ENCODE peak calls at places on chromosomes 4 and X, in six cellular contexts. U, K, C, Y, M and L are unnamed samples.

GRCh38 chrX:1529328-1529727 is 7.7 kb downstream of the P2RY8 start:
- DNase-seq in U (no peak), K (no peak), M (no peak), Y (no peak), C (no peak), L (no peak)

GRCh38 chr4:157713342-157713741 is 459.5 kb downstream of the GASK1B start:
- DNase-seq in M (no peak), K (no peak), Y (no peak), C (peak), U (no peak), L (peak)

GRCh38 chr4:174521800-174522182 is 497 bp downstream of the HPGD start:
- DNase-seq in M (no peak), U (no peak), K (no peak), Y (no peak), C (no peak), L (peak)

GRCh38 chr4:128649575-128650205 is 159.8 kb upstream of the JADE1 start:
- DNase-seq in M (peak), K (no peak), C (no peak), U (no peak), Y (peak), L (peak)

GRCh38 chr4:187380181-187380581 is 615.4 kb upstream of the ZFP42 start:
- DNase-seq in U (no peak), C (no peak), K (peak), Y (peak), M (no peak), L (peak)

GRCh38 chr4:100820249-100820648 is 302.4 kb upstream of the EMCN start:
- DNase-seq in U (no peak), M (no peak), Y (no peak), C (no peak), K (no peak), L (no peak)

GRCh38 chr4:185566972-185567749 is 31.9 kb upstream of the PDLIM3 start:
- DNase-seq in Y (peak), C (peak), K (no peak), U (peak), M (peak), L (peak)

GRCh38 chr4:142818009-142818408 is 28.1 kb downstream of the INPP4B start:
- DNase-seq in M (peak), U (peak), C (no peak), K (peak), Y (peak), L (no peak)

GRCh38 chrX:48522291-48522690 is 683 bp downstream of the EBP start:
- DNase-seq in Y (no peak), C (no peak), M (no peak), K (no peak), U (no peak), L (peak)

GRCh38 chrX:122046226-122046625 is 998.8 kb downstream of the GLUD2 start:
- DNase-seq in Y (peak), K (no peak), M (peak), U (no peak), C (no peak), L (no peak)

GRCh38 chr4:8251110-8251883 is 18.3 kb upstream of the HTRA3 start:
- DNase-seq in M (no peak), C (no peak), U (no peak), Y (no peak), K (no peak), L (no peak)

GRCh38 chrX:153405426-153405825 is 4.3 kb upstream of the PNMA6E start:
- DNase-seq in Y (no peak), K (no peak), U (no peak), C (no peak), M (no peak), L (no peak)

GRCh38 chrX:11346283-11346682 is 53.1 kb downstream of the AMELX start:
- DNase-seq in C (no peak), K (no peak), M (no peak), Y (no peak), U (no peak), L (no peak)

GRCh38 chrX:11349661-11350337 is 56.6 kb downstream of the AMELX start:
- DNase-seq in Y (no peak), M (no peak), C (no peak), U (no peak), K (no peak), L (no peak)

GRCh38 chrX:11352296-11352741 is 59.1 kb downstream of the AMELX start:
- DNase-seq in K (no peak), U (no peak), M (peak), Y (peak), C (no peak), L (no peak)

GRCh38 chrX:11351375-11352295 is 58.4 kb downstream of the AMELX start:
- DNase-seq in K (no peak), Y (peak), M (peak), C (peak), U (peak), L (no peak)

GRCh38 chrX:11349020-11349419 is 55.8 kb downstream of the AMELX start:
- DNase-seq in C (no peak), K (no peak), M (no peak), Y (no peak), U (no peak), L (no peak)
- H3K4me3 ChIP-seq in C (no peak), K (no peak), M (no peak), Y (no peak), U (no peak), L (no peak)

GRCh38 chrX:65924938-65925507 is 114.9 kb downstream of the VSIG4 start:
- DNase-seq in M (no peak), C (no peak), Y (no peak), U (no peak), K (no peak), L (no peak)
- H3K4me3 ChIP-seq in M (no peak), C (no peak), Y (no peak), U (no peak), K (no peak), L (no peak)

GRCh38 chr4:184470785-184471110 is 3.6 kb downstream of the IRF2 start:
- DNase-seq in C (no peak), K (no peak), U (no peak), Y (no peak), M (no peak), L (no peak)
- H3K4me3 ChIP-seq in C (no peak), K (no peak), U (no peak), Y (no peak), M (no peak), L (no peak)

GRCh38 chr4:6940744-6941137 is 31.1 kb downstream of the TBC1D14 start:
- DNase-seq in M (no peak), K (no peak), U (no peak), C (no peak), Y (no peak), L (no peak)

GRCh38 chr4:6943870-6944195 is 34.2 kb downstream of the TBC1D14 start:
- DNase-seq in C (no peak), M (no peak), Y (no peak), U (no peak), K (no peak), L (no peak)

GRCh38 chr4:6941796-6942195 is 32.2 kb downstream of the TBC1D14 start:
- DNase-seq in C (no peak), U (no peak), M (no peak), K (no peak), Y (no peak), L (no peak)

GRCh38 chr4:6943012-6943869 is 33.6 kb downstream of the TBC1D14 start:
- DNase-seq in C (no peak), M (no peak), Y (peak), K (peak), U (no peak), L (peak)

GRCh38 chr4:6942238-6942800 is 32.7 kb downstream of the TBC1D14 start:
- DNase-seq in K (peak), Y (peak), M (peak), U (peak), C (peak), L (peak)
- H3K4me3 ChIP-seq in K (peak), Y (no peak), M (peak), U (peak), C (no peak), L (no peak)